ENCODE peak calls at places on chromosomes 13 and 19, in seven cellular contexts. H, R, B, M, W, P and K are unnamed samples.
A peak's percentile ranks its signal among the peaks of the same experiment; 100 is the strongest.

GRCh38 chr19:51086153-51086850 is 3.6 kb upstream of the KLK14 start:
- DNase-seq in H (no peak), R (no peak), B (no peak), M (peak; percentile 31), W (no peak), P (no peak), K (no peak)

GRCh38 chr13:64239372-64239771 is 2823.7 kb upstream of the PCDH20 start:
- DNase-seq in H (no peak), R (no peak), B (no peak), M (no peak), W (no peak), P (no peak), K (peak; percentile 8)

GRCh38 chr19:959935-960502 is 24.1 kb upstream of the WDR18 start:
- DNase-seq in H (no peak), R (no peak), B (no peak), M (no peak), W (peak; percentile 77), P (no peak), K (peak; percentile 77)

GRCh38 chr13:99802416-99802815 is 169.2 kb downstream of the ZIC5 start:
- DNase-seq in H (no peak), R (no peak), B (no peak), M (no peak), W (no peak), P (no peak), K (no peak)

GRCh38 chr19:27955484-27955883 is 1257.5 kb downstream of the UQCRFS1 start:
- DNase-seq in H (no peak), R (no peak), B (no peak), M (no peak), W (no peak), P (no peak), K (no peak)

GRCh38 chr13:88051746-88052482 is 380.7 kb downstream of the SLITRK5 start:
- DNase-seq in H (peak; percentile 51), R (no peak), B (no peak), M (no peak), W (no peak), P (no peak), K (peak; percentile 2)

GRCh38 chr13:32852568-32852967 is 163.7 kb upstream of the KL start:
- DNase-seq in H (no peak), R (no peak), B (no peak), M (no peak), W (no peak), P (no peak), K (no peak)

GRCh38 chr13:23385931-23386330 is 47.6 kb downstream of the SACS start:
- DNase-seq in H (no peak), R (no peak), B (no peak), M (no peak), W (no peak), P (no peak), K (no peak)

GRCh38 chr19:11745871-11746270 is 7.1 kb upstream of the ZNF823 start:
- DNase-seq in H (no peak), R (no peak), B (no peak), M (no peak), W (no peak), P (no peak), K (no peak)

GRCh38 chr19:30253581-30253996 is 118.6 kb upstream of the ZNF536 start:
- DNase-seq in H (no peak), R (no peak), B (no peak), M (no peak), W (no peak), P (no peak), K (no peak)

GRCh38 chr19:10352764-10353671 is 13.6 kb upstream of the ICAM3 start:
- DNase-seq in H (no peak), R (no peak), B (peak; percentile 90), M (no peak), W (no peak), P (peak; percentile 38), K (peak; percentile 96)

GRCh38 chr19:45866400-45867176 is 2.5 kb downstream of the FOXA3 start:
- DNase-seq in H (no peak), R (no peak), B (no peak), M (no peak), W (no peak), P (no peak), K (no peak)

GRCh38 chr13:98475521-98475920 is 101.4 kb downstream of the STK24 start:
- DNase-seq in H (no peak), R (no peak), B (no peak), M (peak; percentile 51), W (no peak), P (peak; percentile 26), K (peak; percentile 80)

GRCh38 chr19:49425922-49426592 is 869 bp downstream of the GFY start:
- DNase-seq in H (no peak), R (no peak), B (peak; percentile 84), M (no peak), W (no peak), P (peak; percentile 86), K (peak; percentile 98)

GRCh38 chr19:29510701-29511265 is 15.0 kb upstream of the VSTM2B start:
- DNase-seq in H (peak; percentile 57), R (no peak), B (no peak), M (no peak), W (no peak), P (no peak), K (peak; percentile 63)

GRCh38 chr13:21674271-21675009 is 3.6 kb downstream of the FGF9 start:
- DNase-seq in H (peak; percentile 81), R (no peak), B (no peak), M (no peak), W (no peak), P (no peak), K (peak; percentile 65)

GRCh38 chr13:84609716-84610115 is 727.4 kb upstream of the SLITRK1 start:
- DNase-seq in H (no peak), R (no peak), B (no peak), M (no peak), W (no peak), P (no peak), K (no peak)

GRCh38 chr13:95862401-95862800 is 185.5 kb downstream of the DNAJC3 start:
- DNase-seq in H (no peak), R (no peak), B (no peak), M (no peak), W (no peak), P (no peak), K (no peak)

GRCh38 chr19:13051581-13052165 is 51.0 kb downstream of the LYL1 start:
- DNase-seq in H (no peak), R (peak; percentile 67), B (no peak), M (no peak), W (peak; percentile 54), P (peak; percentile 84), K (peak; percentile 95)

GRCh38 chr13:113729329-113730019 is 29.6 kb upstream of the TMEM255B start:
- DNase-seq in H (peak; percentile 73), R (no peak), B (no peak), M (peak; percentile 62), W (no peak), P (no peak), K (no peak)

GRCh38 chr19:31258211-31259052 is 90.8 kb downstream of the TSHZ3 start:
- DNase-seq in H (no peak), R (no peak), B (no peak), M (no peak), W (no peak), P (no peak), K (peak; percentile 16)

GRCh38 chr13:100511422-100511821 is 77.2 kb downstream of the GGACT start:
- DNase-seq in H (no peak), R (no peak), B (no peak), M (no peak), W (no peak), P (no peak), K (no peak)

GRCh38 chr19:2763687-2764086 is 19.4 kb downstream of the SGTA start:
- DNase-seq in H (no peak), R (no peak), B (no peak), M (no peak), W (no peak), P (no peak), K (no peak)
- H3K36me3 ChIP-seq in H (peaks cover 98% of the 10 kb centered on the region), R (peaks cover 4% of the 10 kb centered on the region), B (peaks cover 65% of the 10 kb centered on the region), M (peaks cover 80% of the 10 kb centered on the region), W (peaks cover 34% of the 10 kb centered on the region), P (peaks cover 93% of the 10 kb centered on the region), K (peaks cover 9% of the 10 kb centered on the region)

GRCh38 chr19:16628984-16629691 is 1.1 kb upstream of the MED26 start:
- DNase-seq in H (no peak), R (peak; percentile 30), B (no peak), M (no peak), W (no peak), P (peak; percentile 58), K (peak; percentile 71)
- TF ChIP-seq POLR2AphosphoS5 in H (peak; percentile 20), R (no peak), B (no peak), M (no peak), W (no peak), P (peak; percentile 5), K (no peak)

GRCh38 chr13:40941581-40941980 is 77.5 kb downstream of the ELF1 start:
- DNase-seq in H (no peak), R (no peak), B (no peak), M (no peak), W (no peak), P (no peak), K (no peak)
- H3K27ac ChIP-seq in H (peak overlapping the region; percentile 5), R (no peak overlapping the region), B (no peak overlapping the region), M (no peak overlapping the region), W (no peak overlapping the region), P (no peak overlapping the region), K (no peak overlapping the region)

GRCh38 chr19:34391813-34392212 is 12.4 kb upstream of the PDCD2L start:
- DNase-seq in H (no peak), R (no peak), B (no peak), M (no peak), W (no peak), P (no peak), K (no peak)
- H3K36me3 ChIP-seq in H (peaks cover 100% of the 10 kb centered on the region), R (no peaks in the 10 kb centered on the region), B (peaks cover 61% of the 10 kb centered on the region), M (peaks cover 93% of the 10 kb centered on the region), W (peaks cover 59% of the 10 kb centered on the region), P (peaks cover 99% of the 10 kb centered on the region), K (peaks cover 14% of the 10 kb centered on the region)